ENCODE peak calls at places on chromosome 9, in seven cellular contexts. One of them, this sample, is unnamed.

GRCh38 chr9:29449294-29449693 is 1876.0 kb upstream of the C9orf72 start:
- DNase-seq in lower leg skin: no peak
- DNase-seq in keratinocyte: no peak
- DNase-seq in OCI-LY7: no peak
- DNase-seq in kidney: no peak
- DNase-seq in cardiac fibroblast: no peak
- DNase-seq in left ventricle myocardium inferior: no peak
- DNase-seq in this sample: no peak

GRCh38 chr9:120742951-120743416 is 28.7 kb upstream of the MEGF9 start:
- DNase-seq in lower leg skin: no peak
- DNase-seq in keratinocyte: no peak
- DNase-seq in OCI-LY7: peak; percentile 72
- DNase-seq in kidney: no peak
- DNase-seq in cardiac fibroblast: peak; percentile 61
- DNase-seq in left ventricle myocardium inferior: no peak
- DNase-seq in this sample: no peak

GRCh38 chr9:79799691-79800345 is 228.1 kb downstream of the TLE4 start:
- DNase-seq in lower leg skin: no peak
- DNase-seq in keratinocyte: no peak
- DNase-seq in OCI-LY7: no peak
- DNase-seq in kidney: no peak
- DNase-seq in cardiac fibroblast: no peak
- DNase-seq in left ventricle myocardium inferior: peak; percentile 20
- DNase-seq in this sample: no peak

GRCh38 chr9:38445154-38446043 is 21.1 kb upstream of the IGFBPL1 start:
- DNase-seq in lower leg skin: no peak
- DNase-seq in keratinocyte: no peak
- DNase-seq in OCI-LY7: peak; percentile 1
- DNase-seq in kidney: no peak
- DNase-seq in cardiac fibroblast: no peak
- DNase-seq in left ventricle myocardium inferior: no peak
- DNase-seq in this sample: no peak

GRCh38 chr9:12723409-12724028 is 30.3 kb downstream of the TYRP1 start:
- DNase-seq in lower leg skin: no peak
- DNase-seq in keratinocyte: no peak
- DNase-seq in OCI-LY7: no peak
- DNase-seq in kidney: no peak
- DNase-seq in cardiac fibroblast: peak; percentile 60
- DNase-seq in left ventricle myocardium inferior: no peak
- DNase-seq in this sample: no peak

GRCh38 chr9:120890415-120891254 is 13.6 kb upstream of the PHF19 start:
- DNase-seq in lower leg skin: no peak
- DNase-seq in keratinocyte: no peak
- DNase-seq in OCI-LY7: no peak
- DNase-seq in kidney: no peak
- DNase-seq in cardiac fibroblast: no peak
- DNase-seq in left ventricle myocardium inferior: no peak
- DNase-seq in this sample: no peak

GRCh38 chr9:135516132-135516860 is 4.9 kb upstream of the LCN1 start:
- DNase-seq in lower leg skin: no peak
- DNase-seq in keratinocyte: no peak
- DNase-seq in OCI-LY7: no peak
- DNase-seq in kidney: no peak
- DNase-seq in cardiac fibroblast: peak; percentile 34
- DNase-seq in left ventricle myocardium inferior: no peak
- DNase-seq in this sample: no peak

GRCh38 chr9:34590376-34591090 is 1.0 kb upstream of the CNTFR start:
- DNase-seq in lower leg skin: peak; percentile 42
- DNase-seq in keratinocyte: no peak
- DNase-seq in OCI-LY7: no peak
- DNase-seq in kidney: peak; percentile 77
- DNase-seq in cardiac fibroblast: peak; percentile 34
- DNase-seq in left ventricle myocardium inferior: no peak
- DNase-seq in this sample: no peak

GRCh38 chr9:120833311-120833710 is 9.4 kb downstream of the PSMD5 start:
- DNase-seq in lower leg skin: no peak
- DNase-seq in keratinocyte: no peak
- DNase-seq in OCI-LY7: no peak
- DNase-seq in kidney: no peak
- DNase-seq in cardiac fibroblast: no peak
- DNase-seq in left ventricle myocardium inferior: no peak
- DNase-seq in this sample: no peak

GRCh38 chr9:126699401-126699851 is 85.7 kb downstream of the LMX1B start:
- DNase-seq in lower leg skin: no peak
- DNase-seq in keratinocyte: no peak
- DNase-seq in OCI-LY7: no peak
- DNase-seq in kidney: peak; percentile 63
- DNase-seq in cardiac fibroblast: no peak
- DNase-seq in left ventricle myocardium inferior: no peak
- DNase-seq in this sample: peak; percentile 78

GRCh38 chr9:2722715-2723114 is 5.4 kb downstream of the KCNV2 start:
- DNase-seq in lower leg skin: no peak
- DNase-seq in keratinocyte: peak; percentile 75
- DNase-seq in OCI-LY7: peak; percentile 7
- DNase-seq in kidney: no peak
- DNase-seq in cardiac fibroblast: peak; percentile 11
- DNase-seq in left ventricle myocardium inferior: no peak
- DNase-seq in this sample: no peak

GRCh38 chr9:37042421-37042820 is 8.4 kb upstream of the PAX5 start:
- DNase-seq in lower leg skin: no peak
- DNase-seq in keratinocyte: no peak
- DNase-seq in OCI-LY7: no peak
- DNase-seq in kidney: no peak
- DNase-seq in cardiac fibroblast: no peak
- DNase-seq in left ventricle myocardium inferior: no peak
- DNase-seq in this sample: no peak

GRCh38 chr9:137482094-137482781 is 23.1 kb upstream of the NSMF start:
- DNase-seq in lower leg skin: peak; percentile 68
- DNase-seq in keratinocyte: no peak
- DNase-seq in OCI-LY7: no peak
- DNase-seq in kidney: peak; percentile 54
- DNase-seq in cardiac fibroblast: peak; percentile 76
- DNase-seq in left ventricle myocardium inferior: no peak
- DNase-seq in this sample: no peak

GRCh38 chr9:122402403-122403268 is 31.8 kb downstream of the PTGS1 start:
- DNase-seq in lower leg skin: peak; percentile 35
- DNase-seq in keratinocyte: peak; percentile 90
- DNase-seq in OCI-LY7: no peak
- DNase-seq in kidney: no peak
- DNase-seq in cardiac fibroblast: peak; percentile 99
- DNase-seq in left ventricle myocardium inferior: no peak
- DNase-seq in this sample: no peak

GRCh38 chr9:36033788-36034187 is 2.9 kb upstream of the RECK start:
- DNase-seq in lower leg skin: no peak
- DNase-seq in keratinocyte: no peak
- DNase-seq in OCI-LY7: no peak
- DNase-seq in kidney: no peak
- DNase-seq in cardiac fibroblast: no peak
- DNase-seq in left ventricle myocardium inferior: no peak
- DNase-seq in this sample: no peak

GRCh38 chr9:137295313-137296213 is 6.5 kb downstream of the NRARP start:
- DNase-seq in lower leg skin: no peak
- DNase-seq in keratinocyte: no peak
- DNase-seq in OCI-LY7: peak; percentile 61
- DNase-seq in kidney: peak; percentile 79
- DNase-seq in cardiac fibroblast: no peak
- DNase-seq in left ventricle myocardium inferior: no peak
- DNase-seq in this sample: no peak

GRCh38 chr9:87547665-87548064 is 50.0 kb downstream of the DAPK1 start:
- DNase-seq in lower leg skin: no peak
- DNase-seq in keratinocyte: no peak
- DNase-seq in OCI-LY7: no peak
- DNase-seq in kidney: peak; percentile 77
- DNase-seq in cardiac fibroblast: peak; percentile 47
- DNase-seq in left ventricle myocardium inferior: no peak
- DNase-seq in this sample: no peak

GRCh38 chr9:100515578-100516494 is 42.9 kb downstream of the TMEFF1 start:
- DNase-seq in lower leg skin: no peak
- DNase-seq in keratinocyte: no peak
- DNase-seq in OCI-LY7: no peak
- DNase-seq in kidney: no peak
- DNase-seq in cardiac fibroblast: peak; percentile 50
- DNase-seq in left ventricle myocardium inferior: no peak
- DNase-seq in this sample: no peak

GRCh38 chr9:96619491-96620154 is at the start of gene CDC14B:
- DNase-seq in lower leg skin: peak; percentile 84
- DNase-seq in keratinocyte: peak; percentile 66
- DNase-seq in OCI-LY7: no peak
- DNase-seq in kidney: peak; percentile 96
- DNase-seq in cardiac fibroblast: peak; percentile 82
- DNase-seq in left ventricle myocardium inferior: peak; percentile 90
- DNase-seq in this sample: no peak

GRCh38 chr9:131562032-131562959 is 17.0 kb downstream of the PRRT1B start:
- DNase-seq in lower leg skin: no peak
- DNase-seq in keratinocyte: no peak
- DNase-seq in OCI-LY7: no peak
- DNase-seq in kidney: no peak
- DNase-seq in cardiac fibroblast: peak; percentile 43
- DNase-seq in left ventricle myocardium inferior: no peak
- DNase-seq in this sample: no peak

DNA sequence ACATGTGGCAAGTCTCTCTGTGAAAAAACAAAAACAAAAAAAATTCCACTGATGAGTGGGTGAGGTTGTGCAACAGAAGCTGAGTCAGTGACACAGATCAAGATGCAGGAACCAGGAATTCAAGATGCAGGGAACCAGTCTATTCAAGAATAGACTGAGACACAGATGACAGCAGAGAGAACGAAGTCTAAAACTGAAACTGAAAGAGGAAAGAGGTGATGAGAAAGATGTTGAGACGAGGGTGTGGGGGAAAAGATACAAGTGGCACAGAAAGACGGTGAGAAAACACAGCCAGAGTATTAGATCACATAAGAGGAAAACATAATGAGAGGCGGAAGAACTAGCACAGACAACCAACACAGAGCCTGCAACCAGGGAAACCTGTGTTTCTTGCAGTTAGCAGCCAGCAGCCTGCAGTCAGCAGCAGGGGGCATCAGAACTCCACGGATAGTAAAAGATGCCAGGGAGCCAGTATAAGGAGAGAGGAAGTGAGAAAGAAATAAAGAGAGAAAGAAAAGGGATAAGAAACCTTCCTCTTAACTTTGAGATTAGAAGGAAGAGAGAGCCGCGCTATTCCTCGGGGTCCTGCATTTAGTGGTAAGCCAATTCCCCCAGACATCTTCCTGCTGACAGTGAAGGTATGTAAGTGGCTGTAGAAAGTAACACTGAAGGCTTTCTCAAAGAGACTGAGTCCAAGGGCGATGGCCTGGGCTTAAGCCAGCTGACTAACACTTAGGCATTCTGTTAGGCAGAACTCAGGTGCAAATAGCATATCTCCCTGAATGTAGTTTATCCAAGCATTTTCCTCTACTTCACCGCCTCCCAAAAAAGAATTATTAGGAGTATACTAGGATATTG is 79.0 kb downstream of the TLR4 start:
- DNase-seq in lower leg skin: peak; percentile 70
- DNase-seq in keratinocyte: no peak
- DNase-seq in OCI-LY7: peak; percentile 77
- DNase-seq in kidney: peak; percentile 87
- DNase-seq in cardiac fibroblast: peak; percentile 88
- DNase-seq in left ventricle myocardium inferior: peak; percentile 59
- DNase-seq in this sample: no peak
- TF ChIP-seq CTCF in lower leg skin: no peak
- TF ChIP-seq CTCF in keratinocyte: peak; percentile 78
- TF ChIP-seq CTCF in OCI-LY7: peak; percentile 93
- TF ChIP-seq CTCF in kidney: peak; percentile 88
- TF ChIP-seq CTCF in cardiac fibroblast: peak; percentile 92
- TF ChIP-seq CTCF in left ventricle myocardium inferior: peak; percentile 84
- TF ChIP-seq CTCF in this sample: peak; percentile 97

GRCh38 chr9:112969730-112970129 is 42.3 kb downstream of the ZNF883 start:
- DNase-seq in lower leg skin: no peak
- DNase-seq in keratinocyte: no peak
- DNase-seq in OCI-LY7: no peak
- DNase-seq in kidney: no peak
- DNase-seq in cardiac fibroblast: no peak
- DNase-seq in left ventricle myocardium inferior: no peak
- DNase-seq in this sample: no peak
- TF ChIP-seq CTCF in lower leg skin: no peak
- TF ChIP-seq CTCF in keratinocyte: no peak
- TF ChIP-seq CTCF in OCI-LY7: no peak
- TF ChIP-seq CTCF in kidney: no peak
- TF ChIP-seq CTCF in cardiac fibroblast: no peak
- TF ChIP-seq CTCF in left ventricle myocardium inferior: no peak
- TF ChIP-seq CTCF in this sample: no peak

DNA sequence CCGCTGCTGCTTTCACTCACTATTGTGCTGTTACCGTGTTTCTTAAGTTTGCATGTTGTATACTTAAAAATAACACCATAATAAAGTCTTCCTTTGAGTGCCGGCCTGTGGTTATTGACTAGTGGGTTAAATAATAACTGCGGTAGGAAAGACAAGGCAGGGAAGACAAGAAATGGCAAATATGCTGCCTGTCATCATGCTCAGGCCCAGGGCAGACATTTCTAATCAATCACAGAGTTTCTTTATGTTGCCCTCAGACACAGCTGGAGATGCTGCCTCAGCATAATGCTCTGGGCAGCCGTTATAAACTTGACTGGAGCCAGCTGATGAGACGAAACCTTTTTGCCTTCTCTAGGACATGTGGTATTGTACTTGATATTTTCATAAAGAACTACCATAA is 215.0 kb downstream of the GAPVD1 start:
- DNase-seq in lower leg skin: no peak
- DNase-seq in keratinocyte: no peak
- DNase-seq in OCI-LY7: no peak
- DNase-seq in kidney: no peak
- DNase-seq in cardiac fibroblast: no peak
- DNase-seq in left ventricle myocardium inferior: no peak
- DNase-seq in this sample: no peak
- TF ChIP-seq CTCF in lower leg skin: no peak
- TF ChIP-seq CTCF in keratinocyte: no peak
- TF ChIP-seq CTCF in OCI-LY7: no peak
- TF ChIP-seq CTCF in kidney: no peak
- TF ChIP-seq CTCF in cardiac fibroblast: no peak
- TF ChIP-seq CTCF in left ventricle myocardium inferior: no peak
- TF ChIP-seq CTCF in this sample: no peak

GRCh38 chr9:130217838-130218237 is 45.6 kb downstream of the NCS1 start:
- DNase-seq in lower leg skin: no peak
- DNase-seq in keratinocyte: no peak
- DNase-seq in OCI-LY7: no peak
- DNase-seq in kidney: no peak
- DNase-seq in cardiac fibroblast: no peak
- DNase-seq in left ventricle myocardium inferior: no peak
- DNase-seq in this sample: no peak

GRCh38 chr9:130225071-130225470 is 40.5 kb upstream of the HMCN2 start:
- DNase-seq in lower leg skin: no peak
- DNase-seq in keratinocyte: no peak
- DNase-seq in OCI-LY7: no peak
- DNase-seq in kidney: peak; percentile 20
- DNase-seq in cardiac fibroblast: no peak
- DNase-seq in left ventricle myocardium inferior: no peak
- DNase-seq in this sample: no peak

GRCh38 chr9:130222833-130223232 is 42.7 kb upstream of the HMCN2 start:
- DNase-seq in lower leg skin: no peak
- DNase-seq in keratinocyte: no peak
- DNase-seq in OCI-LY7: no peak
- DNase-seq in kidney: no peak
- DNase-seq in cardiac fibroblast: no peak
- DNase-seq in left ventricle myocardium inferior: no peak
- DNase-seq in this sample: no peak

GRCh38 chr9:130219661-130220081 is 45.9 kb upstream of the HMCN2 start:
- DNase-seq in lower leg skin: no peak
- DNase-seq in keratinocyte: no peak
- DNase-seq in OCI-LY7: no peak
- DNase-seq in kidney: no peak
- DNase-seq in cardiac fibroblast: no peak
- DNase-seq in left ventricle myocardium inferior: no peak
- DNase-seq in this sample: no peak

GRCh38 chr9:130220351-130220750 is 45.2 kb upstream of the HMCN2 start:
- DNase-seq in lower leg skin: no peak
- DNase-seq in keratinocyte: no peak
- DNase-seq in OCI-LY7: no peak
- DNase-seq in kidney: no peak
- DNase-seq in cardiac fibroblast: peak; percentile 19
- DNase-seq in left ventricle myocardium inferior: no peak
- DNase-seq in this sample: no peak
- TF ChIP-seq CTCF in lower leg skin: no peak
- TF ChIP-seq CTCF in keratinocyte: no peak
- TF ChIP-seq CTCF in OCI-LY7: no peak
- TF ChIP-seq CTCF in kidney: no peak
- TF ChIP-seq CTCF in cardiac fibroblast: peak; percentile 23
- TF ChIP-seq CTCF in left ventricle myocardium inferior: peak; percentile 24
- TF ChIP-seq CTCF in this sample: peak; percentile 59

This sample was measured in chondrocyte.